ENCODE peak calls at places on chromosomes 1 and 21, in six cellular contexts. One of them, this sample, is unnamed.
A peak's percentile ranks its signal among the peaks of the same experiment; 100 is the strongest.

GRCh38 chr1:113792471-113792870 is 19.8 kb downstream of the RSBN1 start:
- DNase-seq in HepG2: no peak
- DNase-seq in K562: no peak
- DNase-seq in HCT116: no peak
- DNase-seq in GM12878: no peak
- DNase-seq in SK-N-SH: no peak
- DNase-seq in this sample: no peak

GRCh38 chr1:182244451-182244850 is 147.1 kb downstream of the GLUL start:
- DNase-seq in HepG2: no peak
- DNase-seq in K562: no peak
- DNase-seq in HCT116: no peak
- DNase-seq in GM12878: no peak
- DNase-seq in SK-N-SH: no peak
- DNase-seq in this sample: no peak

GRCh38 chr1:115277276-115277675 is 60.8 kb downstream of the NGF start:
- DNase-seq in HepG2: no peak
- DNase-seq in K562: no peak
- DNase-seq in HCT116: peak; percentile 3
- DNase-seq in GM12878: no peak
- DNase-seq in SK-N-SH: no peak
- DNase-seq in this sample: no peak

GRCh38 chr1:198788561-198789064 is 149.8 kb downstream of the PTPRC start:
- DNase-seq in HepG2: no peak
- DNase-seq in K562: no peak
- DNase-seq in HCT116: no peak
- DNase-seq in GM12878: no peak
- DNase-seq in SK-N-SH: peak; percentile 1
- DNase-seq in this sample: peak; percentile 88

GRCh38 chr1:52119722-52120121 is 22.2 kb upstream of the ZFYVE9 start:
- DNase-seq in HepG2: no peak
- DNase-seq in K562: no peak
- DNase-seq in HCT116: no peak
- DNase-seq in GM12878: no peak
- DNase-seq in SK-N-SH: no peak
- DNase-seq in this sample: peak; percentile 14

GRCh38 chr1:101261629-101262028 is 24.8 kb downstream of the S1PR1 start:
- DNase-seq in HepG2: no peak
- DNase-seq in K562: no peak
- DNase-seq in HCT116: no peak
- DNase-seq in GM12878: no peak
- DNase-seq in SK-N-SH: no peak
- DNase-seq in this sample: no peak

GRCh38 chr1:12501661-12502060 is 116.3 kb downstream of the DHRS3 start:
- DNase-seq in HepG2: no peak
- DNase-seq in K562: no peak
- DNase-seq in HCT116: no peak
- DNase-seq in GM12878: no peak
- DNase-seq in SK-N-SH: no peak
- DNase-seq in this sample: no peak

GRCh38 chr1:88973520-88974137 is 18.8 kb downstream of the KYAT3 start:
- DNase-seq in HepG2: peak; percentile 38
- DNase-seq in K562: peak; percentile 33
- DNase-seq in HCT116: peak; percentile 33
- DNase-seq in GM12878: no peak
- DNase-seq in SK-N-SH: no peak
- DNase-seq in this sample: peak; percentile 69

GRCh38 chr1:113303252-113303651 is 87.1 kb upstream of the MAGI3 start:
- DNase-seq in HepG2: no peak
- DNase-seq in K562: peak; percentile 78
- DNase-seq in HCT116: no peak
- DNase-seq in GM12878: no peak
- DNase-seq in SK-N-SH: no peak
- DNase-seq in this sample: peak; percentile 32

GRCh38 chr21:23699402-23699801 is 1907.9 kb downstream of the MRPL39 start:
- DNase-seq in HepG2: no peak
- DNase-seq in K562: no peak
- DNase-seq in HCT116: no peak
- DNase-seq in GM12878: no peak
- DNase-seq in SK-N-SH: no peak
- DNase-seq in this sample: no peak

GRCh38 chr1:43453442-43454269 is at the start of gene HYI:
- DNase-seq in HepG2: no peak
- DNase-seq in K562: peak; percentile 54
- DNase-seq in HCT116: peak; percentile 56
- DNase-seq in GM12878: peak; percentile 44
- DNase-seq in SK-N-SH: peak; percentile 88
- DNase-seq in this sample: peak; percentile 95

GRCh38 chr1:53133261-53134041 is 9.0 kb downstream of the SLC1A7 start:
- DNase-seq in HepG2: no peak
- DNase-seq in K562: no peak
- DNase-seq in HCT116: no peak
- DNase-seq in GM12878: no peak
- DNase-seq in SK-N-SH: no peak
- DNase-seq in this sample: no peak

GRCh38 chr1:111441573-111442192 is 7.4 kb downstream of the WDR77 start:
- DNase-seq in HepG2: peak; percentile 46
- DNase-seq in K562: peak; percentile 54
- DNase-seq in HCT116: no peak
- DNase-seq in GM12878: no peak
- DNase-seq in SK-N-SH: peak; percentile 33
- DNase-seq in this sample: peak; percentile 82

GRCh38 chr1:97308131-97308530 is 586.5 kb downstream of the PTBP2 start:
- DNase-seq in HepG2: no peak
- DNase-seq in K562: no peak
- DNase-seq in HCT116: no peak
- DNase-seq in GM12878: no peak
- DNase-seq in SK-N-SH: no peak
- DNase-seq in this sample: no peak

GRCh38 chr1:91450260-91450659 is 45.6 kb upstream of the HFM1 start:
- DNase-seq in HepG2: no peak
- DNase-seq in K562: no peak
- DNase-seq in HCT116: no peak
- DNase-seq in GM12878: no peak
- DNase-seq in SK-N-SH: no peak
- DNase-seq in this sample: no peak

GRCh38 chr1:44405041-44405803 is at the start of gene RNF220:
- DNase-seq in HepG2: peak; percentile 83
- DNase-seq in K562: no peak
- DNase-seq in HCT116: peak; percentile 79
- DNase-seq in GM12878: no peak
- DNase-seq in SK-N-SH: peak; percentile 74
- DNase-seq in this sample: peak; percentile 93

GRCh38 chr1:67723620-67724019 is 38.6 kb downstream of the GADD45A start:
- DNase-seq in HepG2: no peak
- DNase-seq in K562: peak; percentile 45
- DNase-seq in HCT116: no peak
- DNase-seq in GM12878: no peak
- DNase-seq in SK-N-SH: no peak
- DNase-seq in this sample: no peak

GRCh38 chr21:46091118-46091517 is 6.8 kb upstream of the COL6A2 start:
- DNase-seq in HepG2: no peak
- DNase-seq in K562: no peak
- DNase-seq in HCT116: no peak
- DNase-seq in GM12878: no peak
- DNase-seq in SK-N-SH: no peak
- DNase-seq in this sample: no peak

GRCh38 chr1:52056937-52057231 is 789 bp downstream of the BTF3L4 start:
- DNase-seq in HepG2: no peak
- DNase-seq in K562: no peak
- DNase-seq in HCT116: no peak
- DNase-seq in GM12878: no peak
- DNase-seq in SK-N-SH: no peak
- DNase-seq in this sample: no peak

GRCh38 chr1:46753985-46754384 is 35.1 kb upstream of the EFCAB14 start:
- DNase-seq in HepG2: no peak
- DNase-seq in K562: no peak
- DNase-seq in HCT116: no peak
- DNase-seq in GM12878: no peak
- DNase-seq in SK-N-SH: no peak
- DNase-seq in this sample: no peak

GRCh38 chr1:18631496-18632217 is 1.0 kb downstream of the PAX7 start:
- DNase-seq in HepG2: no peak
- DNase-seq in K562: no peak
- DNase-seq in HCT116: no peak
- DNase-seq in GM12878: no peak
- DNase-seq in SK-N-SH: peak; percentile 57
- DNase-seq in this sample: no peak

GRCh38 chr1:93253471-93253870 is 72.9 kb downstream of the CCDC18 start:
- DNase-seq in HepG2: no peak
- DNase-seq in K562: no peak
- DNase-seq in HCT116: no peak
- DNase-seq in GM12878: no peak
- DNase-seq in SK-N-SH: no peak
- DNase-seq in this sample: no peak

GRCh38 chr1:234608720-234609527 is 1.1 kb downstream of the IRF2BP2 start:
- DNase-seq in HepG2: no peak
- DNase-seq in K562: peak; percentile 44
- DNase-seq in HCT116: no peak
- DNase-seq in GM12878: no peak
- DNase-seq in SK-N-SH: no peak
- DNase-seq in this sample: peak; percentile 57

GRCh38 chr1:207286747-207287528 is 34.5 kb upstream of the CD55 start:
- DNase-seq in HepG2: no peak
- DNase-seq in K562: no peak
- DNase-seq in HCT116: no peak
- DNase-seq in GM12878: no peak
- DNase-seq in SK-N-SH: no peak
- DNase-seq in this sample: no peak

GRCh38 chr1:207288315-207288714 is 33.2 kb upstream of the CD55 start:
- DNase-seq in HepG2: no peak
- DNase-seq in K562: no peak
- DNase-seq in HCT116: no peak
- DNase-seq in GM12878: no peak
- DNase-seq in SK-N-SH: no peak
- DNase-seq in this sample: peak; percentile 35

GRCh38 chr1:207291723-207292122 is 29.8 kb upstream of the CD55 start:
- DNase-seq in HepG2: no peak
- DNase-seq in K562: no peak
- DNase-seq in HCT116: no peak
- DNase-seq in GM12878: no peak
- DNase-seq in SK-N-SH: no peak
- DNase-seq in this sample: no peak

GRCh38 chr1:207284209-207284892 is 37.1 kb upstream of the CD55 start:
- DNase-seq in HepG2: no peak
- DNase-seq in K562: no peak
- DNase-seq in HCT116: no peak
- DNase-seq in GM12878: no peak
- DNase-seq in SK-N-SH: no peak
- DNase-seq in this sample: no peak

GRCh38 chr1:207289756-207290155 is 31.7 kb upstream of the CD55 start:
- DNase-seq in HepG2: no peak
- DNase-seq in K562: no peak
- DNase-seq in HCT116: no peak
- DNase-seq in GM12878: no peak
- DNase-seq in SK-N-SH: no peak
- DNase-seq in this sample: no peak
- TF ChIP-seq REST in HepG2: no peak
- TF ChIP-seq REST in K562: no peak
- TF ChIP-seq REST in HCT116: no peak
- TF ChIP-seq REST in GM12878: no peak
- TF ChIP-seq REST in SK-N-SH: no peak
- TF ChIP-seq REST in this sample: no peak

GRCh38 chr1:17565551-17565971 is 26.1 kb downstream of the ARHGEF10L start:
- DNase-seq in HepG2: no peak
- DNase-seq in K562: no peak
- DNase-seq in HCT116: no peak
- DNase-seq in GM12878: no peak
- DNase-seq in SK-N-SH: no peak
- DNase-seq in this sample: peak; percentile 73
- H3K79me2 ChIP-seq in HepG2: no peaks in the 10 kb centered on the region
- H3K79me2 ChIP-seq in K562: no peaks in the 10 kb centered on the region
- H3K79me2 ChIP-seq in HCT116: peaks cover 18% of the 10 kb centered on the region
- H3K79me2 ChIP-seq in GM12878: no peaks in the 10 kb centered on the region
- H3K79me2 ChIP-seq in SK-N-SH: peaks cover 61% of the 10 kb centered on the region
- H3K79me2 ChIP-seq in this sample: peaks cover 100% of the 10 kb centered on the region

GRCh38 chr1:207808322-207808705 is 56.5 kb downstream of the CD46 start:
- DNase-seq in HepG2: no peak
- DNase-seq in K562: no peak
- DNase-seq in HCT116: no peak
- DNase-seq in GM12878: no peak
- DNase-seq in SK-N-SH: no peak
- DNase-seq in this sample: no peak

GRCh38 chr1:207807395-207808321 is 55.8 kb downstream of the CD46 start:
- DNase-seq in HepG2: no peak
- DNase-seq in K562: peak; percentile 41
- DNase-seq in HCT116: no peak
- DNase-seq in GM12878: no peak
- DNase-seq in SK-N-SH: no peak
- DNase-seq in this sample: no peak

GRCh38 chr1:207804746-207805468 is 53.1 kb downstream of the CD46 start:
- DNase-seq in HepG2: no peak
- DNase-seq in K562: no peak
- DNase-seq in HCT116: no peak
- DNase-seq in GM12878: no peak
- DNase-seq in SK-N-SH: no peak
- DNase-seq in this sample: no peak

GRCh38 chr1:207805841-207806421 is 54.1 kb downstream of the CD46 start:
- DNase-seq in HepG2: no peak
- DNase-seq in K562: peak; percentile 90
- DNase-seq in HCT116: no peak
- DNase-seq in GM12878: no peak
- DNase-seq in SK-N-SH: no peak
- DNase-seq in this sample: no peak

GRCh38 chr1:207806531-207807394 is 54.9 kb downstream of the CD46 start:
- DNase-seq in HepG2: no peak
- DNase-seq in K562: no peak
- DNase-seq in HCT116: no peak
- DNase-seq in GM12878: no peak
- DNase-seq in SK-N-SH: no peak
- DNase-seq in this sample: no peak
- H3K27ac ChIP-seq in HepG2: no peak overlapping the region
- H3K27ac ChIP-seq in K562: peak overlapping the region; percentile 44
- H3K27ac ChIP-seq in HCT116: no peak overlapping the region
- H3K27ac ChIP-seq in GM12878: peak overlapping the region; percentile 15
- H3K27ac ChIP-seq in SK-N-SH: peak overlapping the region; percentile 63
- H3K27ac ChIP-seq in this sample: no peak overlapping the region

GRCh38 chr1:211713231-211713630 is 37.8 kb upstream of the NEK2 start:
- DNase-seq in HepG2: no peak
- DNase-seq in K562: no peak
- DNase-seq in HCT116: no peak
- DNase-seq in GM12878: no peak
- DNase-seq in SK-N-SH: no peak
- DNase-seq in this sample: no peak
- TF ChIP-seq REST in HepG2: no peak
- TF ChIP-seq REST in K562: no peak
- TF ChIP-seq REST in HCT116: no peak
- TF ChIP-seq REST in GM12878: no peak
- TF ChIP-seq REST in SK-N-SH: no peak
- TF ChIP-seq REST in this sample: no peak

GRCh38 chr1:180720753-180721152 is 88.9 kb downstream of the XPR1 start:
- DNase-seq in HepG2: no peak
- DNase-seq in K562: no peak
- DNase-seq in HCT116: no peak
- DNase-seq in GM12878: no peak
- DNase-seq in SK-N-SH: no peak
- DNase-seq in this sample: no peak
- H3K79me2 ChIP-seq in HepG2: peaks cover 2% of the 10 kb centered on the region
- H3K79me2 ChIP-seq in K562: peaks cover 28% of the 10 kb centered on the region
- H3K79me2 ChIP-seq in HCT116: no peaks in the 10 kb centered on the region
- H3K79me2 ChIP-seq in GM12878: no peaks in the 10 kb centered on the region
- H3K79me2 ChIP-seq in SK-N-SH: no peaks in the 10 kb centered on the region
- H3K79me2 ChIP-seq in this sample: peaks cover 16% of the 10 kb centered on the region